ENCODE peak calls at places on chromosomes 6 and 20, in six cellular contexts. One of them, this sample, is unnamed.

GRCh38 chr6:91704531-91704930 is 1117.7 kb upstream of the MAP3K7 start:
- DNase-seq in H7: no peak
- DNase-seq in left colon: no peak
- DNase-seq in ecto neural progenitor cell: no peak
- DNase-seq in C1 segment of cervical spinal cord: no peak
- DNase-seq in activated T-helper 1 cell treated with Interleukin-2 at 50 U/mL for 16 hours: no peak
- DNase-seq in this sample: no peak

GRCh38 chr6:69164564-69165252 is 529.6 kb downstream of the ADGRB3 start:
- DNase-seq in activated T-helper 1 cell treated with Interleukin-2 at 50 U/mL for 16 hours: no peak
- DNase-seq in ecto neural progenitor cell: no peak
- DNase-seq in C1 segment of cervical spinal cord: no peak
- DNase-seq in left colon: no peak
- DNase-seq in H7: peak; percentile 42
- DNase-seq in this sample: no peak

GRCh38 chr20:47204008-47204745 is 152.3 kb downstream of the ZMYND8 start:
- DNase-seq in H7: no peak
- DNase-seq in ecto neural progenitor cell: no peak
- DNase-seq in activated T-helper 1 cell treated with Interleukin-2 at 50 U/mL for 16 hours: no peak
- DNase-seq in C1 segment of cervical spinal cord: no peak
- DNase-seq in left colon: no peak
- DNase-seq in this sample: no peak

GRCh38 chr6:44972710-44973109 is 355.4 kb upstream of the RUNX2 start:
- DNase-seq in H7: no peak
- DNase-seq in C1 segment of cervical spinal cord: no peak
- DNase-seq in activated T-helper 1 cell treated with Interleukin-2 at 50 U/mL for 16 hours: no peak
- DNase-seq in ecto neural progenitor cell: no peak
- DNase-seq in left colon: no peak
- DNase-seq in this sample: no peak

GRCh38 chr20:60482609-60483008 is 524.4 kb downstream of the CDH26 start:
- DNase-seq in left colon: no peak
- DNase-seq in C1 segment of cervical spinal cord: no peak
- DNase-seq in activated T-helper 1 cell treated with Interleukin-2 at 50 U/mL for 16 hours: no peak
- DNase-seq in H7: no peak
- DNase-seq in ecto neural progenitor cell: no peak
- DNase-seq in this sample: no peak

GRCh38 chr20:41587956-41588355 is 30.2 kb downstream of the CHD6 start:
- DNase-seq in activated T-helper 1 cell treated with Interleukin-2 at 50 U/mL for 16 hours: no peak
- DNase-seq in left colon: no peak
- DNase-seq in H7: no peak
- DNase-seq in ecto neural progenitor cell: no peak
- DNase-seq in C1 segment of cervical spinal cord: no peak
- DNase-seq in this sample: no peak

GRCh38 chr6:87705070-87705691 is 3.1 kb upstream of the AKIRIN2 start:
- DNase-seq in ecto neural progenitor cell: no peak
- DNase-seq in left colon: no peak
- DNase-seq in C1 segment of cervical spinal cord: no peak
- DNase-seq in activated T-helper 1 cell treated with Interleukin-2 at 50 U/mL for 16 hours: no peak
- DNase-seq in H7: no peak
- DNase-seq in this sample: no peak

GRCh38 chr6:75934643-75935472 is 137.6 kb downstream of the IMPG1 start:
- DNase-seq in H7: peak; percentile 69
- DNase-seq in left colon: no peak
- DNase-seq in activated T-helper 1 cell treated with Interleukin-2 at 50 U/mL for 16 hours: no peak
- DNase-seq in ecto neural progenitor cell: peak; percentile 77
- DNase-seq in C1 segment of cervical spinal cord: peak; percentile 16
- DNase-seq in this sample: no peak